ENCODE peak calls at places on chromosomes 12 and 14, in five cellular contexts. Q is Caco-2; H is ovary; G is CD8-positive, alpha-beta memory T cell; R is effector memory CD4-positive, alpha-beta T cell. J is an unnamed sample.
A peak's percentile ranks its signal among the peaks of the same experiment; 100 is the strongest.

GRCh38 chr14:97788364-97788763 is 991.2 kb downstream of the VRK1 start:
- DNase-seq in Q (no peak), H (no peak), G (no peak), R (no peak), J (no peak)

GRCh38 chr12:11705010-11705409 is 55.5 kb downstream of the ETV6 start:
- DNase-seq in Q (no peak), H (no peak), G (no peak), R (no peak), J (no peak)

GRCh38 chr12:23704992-23705943 is 244.2 kb downstream of the SOX5 start:
- DNase-seq in Q (no peak), H (no peak), G (no peak), R (no peak), J (no peak)

GRCh38 chr12:89663577-89664357 is 44.9 kb downstream of the ATP2B1 start:
- DNase-seq in Q (no peak), H (no peak), G (no peak), R (no peak), J (peak; percentile 18)

GRCh38 chr12:51318846-51319570 is 5.0 kb downstream of the BIN2 start:
- DNase-seq in Q (no peak), H (no peak), G (peak; percentile 73), R (peak; percentile 17), J (peak; percentile 61)

GRCh38 chr14:104075530-104076151 is 9.9 kb upstream of the ASPG start:
- DNase-seq in Q (no peak), H (no peak), G (no peak), R (no peak), J (no peak)

GRCh38 chr14:94051115-94051514 is 25.0 kb downstream of the OTUB2 start:
- DNase-seq in Q (peak; percentile 25), H (peak; percentile 81), G (no peak), R (no peak), J (no peak)

GRCh38 chr12:25065035-25065434 is 116.1 kb upstream of the BCAT1 start:
- DNase-seq in Q (peak; percentile 22), H (no peak), G (no peak), R (no peak), J (no peak)

GRCh38 chr12:84644936-84645335 is 267.7 kb downstream of the SLC6A15 start:
- DNase-seq in Q (no peak), H (no peak), G (no peak), R (no peak), J (no peak)

GRCh38 chr14:62117010-62117717 is 354.9 kb downstream of the SNAPC1 start:
- DNase-seq in Q (peak; percentile 1), H (peak; percentile 35), G (peak; percentile 41), R (no peak), J (peak; percentile 41)

GRCh38 chr14:46717211-46717610 is 65.6 kb upstream of the RPL10L start:
- DNase-seq in Q (no peak), H (no peak), G (no peak), R (no peak), J (no peak)

GRCh38 chr14:100440207-100440631 is 117.1 kb downstream of the SLC25A47 start:
- DNase-seq in Q (peak; percentile 75), H (peak; percentile 75), G (peak; percentile 38), R (peak; percentile 2), J (no peak)

GRCh38 chr12:79143803-79144202 is 279.2 kb downstream of the SYT1 start:
- DNase-seq in Q (no peak), H (no peak), G (no peak), R (no peak), J (no peak)

GRCh38 chr14:55097894-55098560 is 31.0 kb upstream of the LGALS3 start:
- DNase-seq in Q (no peak), H (no peak), G (no peak), R (no peak), J (peak; percentile 98)

GRCh38 chr12:33678221-33678964 is 238.8 kb upstream of the SYT10 start:
- DNase-seq in Q (no peak), H (no peak), G (no peak), R (no peak), J (no peak)

GRCh38 chr14:49619730-49620129 is 696 bp downstream of the RPL36AL start:
- DNase-seq in Q (no peak), H (no peak), G (no peak), R (no peak), J (no peak)

GRCh38 chr12:38159591-38160317 is 156.8 kb upstream of the ALG10B start:
- DNase-seq in Q (no peak), H (peak; percentile 15), G (no peak), R (no peak), J (no peak)

GRCh38 chr12:19002192-19002591 is 127.3 kb upstream of the PLEKHA5 start:
- DNase-seq in Q (no peak), H (no peak), G (no peak), R (no peak), J (no peak)

GRCh38 chr12:126883737-126884136 is 1383.2 kb upstream of the TMEM132C start:
- DNase-seq in Q (no peak), H (no peak), G (no peak), R (no peak), J (no peak)

GRCh38 chr12:69500631-69501030 is 30.4 kb downstream of the FRS2 start:
- DNase-seq in Q (no peak), H (no peak), G (no peak), R (no peak), J (no peak)

GRCh38 chr14:68938515-68939423 is 40.3 kb downstream of the ACTN1 start:
- DNase-seq in Q (peak; percentile 77), H (no peak), G (no peak), R (no peak), J (no peak)

GRCh38 chr14:54818201-54819133 is 84.2 kb downstream of the GCH1 start:
- DNase-seq in Q (no peak), H (no peak), G (no peak), R (no peak), J (no peak)

GRCh38 chr12:94618995-94619695 is 31.2 kb downstream of the TMCC3 start:
- DNase-seq in Q (no peak), H (no peak), G (no peak), R (no peak), J (no peak)

GRCh38 chr12:119780786-119781434 is 96.2 kb downstream of the CIT start:
- DNase-seq in Q (peak; percentile 47), H (no peak), G (no peak), R (no peak), J (no peak)

GRCh38 chr12:99339663-99340062 is 307.9 kb upstream of the GARIN6 start:
- DNase-seq in Q (no peak), H (no peak), G (no peak), R (no peak), J (no peak)

GRCh38 chr12:82517808-82518207 is 159.5 kb downstream of the METTL25 start:
- DNase-seq in Q (peak; percentile 2), H (no peak), G (no peak), R (no peak), J (no peak)

GRCh38 chr12:105721051-105721825 is 390.7 kb downstream of the C12orf75 start:
- DNase-seq in Q (no peak), H (no peak), G (no peak), R (no peak), J (peak; percentile 19)

GRCh38 chr12:124511259-124511985 is 56.0 kb downstream of the NCOR2 start:
- DNase-seq in Q (no peak), H (no peak), G (no peak), R (no peak), J (no peak)

GRCh38 chr12:45377815-45378214 is 161.9 kb downstream of the ANO6 start:
- DNase-seq in Q (no peak), H (no peak), G (no peak), R (no peak), J (no peak)
- H3K4me3 ChIP-seq in Q (no peak overlapping the region), H (no peak overlapping the region), G (no peak overlapping the region), R (no peak overlapping the region), J (no peak overlapping the region)

GRCh38 chr14:24246765-24247212 is 4.4 kb upstream of the TINF2 start:
- DNase-seq in Q (no peak), H (no peak), G (no peak), R (no peak), J (no peak)

GRCh38 chr14:24238527-24239037 is 3.8 kb downstream of the TINF2 start:
- DNase-seq in Q (no peak), H (no peak), G (no peak), R (no peak), J (no peak)

GRCh38 chr14:24240110-24240918 is 2.1 kb downstream of the TINF2 start:
- DNase-seq in Q (no peak), H (no peak), G (no peak), R (no peak), J (no peak)

GRCh38 chr14:24241829-24242443 is 487 bp downstream of the TINF2 start:
- DNase-seq in Q (peak; percentile 95), H (peak; percentile 93), G (peak; percentile 97), R (peak; percentile 89), J (peak; percentile 69)

DNA sequence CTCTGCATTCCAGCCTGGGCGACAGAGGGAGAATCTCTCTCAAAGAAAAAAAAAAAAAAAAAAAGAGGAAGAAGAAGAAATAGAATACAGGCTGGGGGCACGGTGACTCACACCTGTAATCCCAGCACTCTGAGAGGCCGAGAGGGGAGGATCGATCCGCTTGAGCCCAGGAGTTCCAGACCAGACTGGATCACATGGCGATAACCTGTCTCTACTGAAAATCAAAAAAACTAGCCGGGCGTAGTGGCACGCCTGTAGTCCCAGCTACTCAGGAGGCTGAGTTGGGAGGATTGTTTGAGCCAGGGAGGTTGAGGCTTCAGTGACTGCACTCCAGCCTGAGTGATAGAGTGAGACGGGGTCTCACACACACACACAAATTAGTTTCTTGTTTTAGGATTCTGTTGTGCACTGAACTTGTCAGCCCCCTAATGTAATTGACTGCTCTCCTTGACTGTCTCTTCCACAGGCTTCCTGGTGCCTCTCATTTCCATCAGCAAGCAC is 963 bp upstream of the TINF2 start:
- DNase-seq in Q (no peak), H (no peak), G (no peak), R (no peak), J (no peak)
- H3K4me3 ChIP-seq in Q (peak overlapping the region; percentile 71), H (peak overlapping the region; percentile 91), G (peak overlapping the region; percentile 79), R (peak overlapping the region; percentile 86), J (peak overlapping the region; percentile 71)

DNA sequence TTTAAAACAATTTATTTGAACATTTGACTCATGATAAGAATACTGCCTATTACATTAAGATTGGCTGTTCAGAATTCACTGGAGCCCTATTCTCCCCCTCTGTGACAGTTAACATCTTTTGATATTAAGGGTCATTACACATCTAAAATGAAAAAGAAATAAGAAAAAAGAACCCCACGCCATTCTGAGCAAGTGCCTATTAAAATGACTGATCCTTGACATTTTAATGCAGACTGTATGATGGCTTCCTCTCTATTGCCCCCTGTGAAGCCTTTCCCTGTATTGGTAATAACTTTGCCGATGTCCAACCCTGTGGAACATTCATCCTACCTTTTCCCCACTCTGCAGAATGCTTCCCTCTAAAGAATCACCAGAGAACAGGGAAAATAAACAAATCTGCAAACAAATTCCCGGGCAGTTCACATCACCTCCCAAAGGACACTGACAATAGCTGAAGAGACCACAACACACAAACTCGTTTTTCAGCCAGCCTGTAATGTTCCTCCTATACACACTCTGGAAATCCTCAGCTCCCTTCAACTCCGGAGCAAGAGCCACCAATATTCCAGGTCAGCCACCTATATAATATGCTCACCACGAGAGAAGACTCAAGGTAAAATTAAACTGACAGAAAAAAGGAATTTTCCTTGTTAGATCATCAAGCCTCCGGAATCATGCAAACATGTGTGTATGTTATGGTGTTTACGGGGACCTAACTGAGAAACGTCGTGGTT is 2.1 kb downstream of the NIN start:
- DNase-seq in Q (no peak), H (no peak), G (no peak), R (no peak), J (no peak)
- H3K4me3 ChIP-seq in Q (no peak overlapping the region), H (no peak overlapping the region), G (peak overlapping the region; percentile 57), R (peak overlapping the region; percentile 85), J (peak overlapping the region; percentile 66)

GRCh38 chr12:132825861-132826260 is 2.8 kb downstream of the GOLGA3 start:
- DNase-seq in Q (no peak), H (no peak), G (no peak), R (no peak), J (no peak)
- H3K4me3 ChIP-seq in Q (no peak overlapping the region), H (no peak overlapping the region), G (no peak overlapping the region), R (no peak overlapping the region), J (no peak overlapping the region)